ENCODE peak calls at places on chromosome 4, in seven cellular contexts. I is GM12865, O is IMR-90, G is psoas muscle, D is PC-9, Y is GM06990, L is upper lobe of right lung. P is an unnamed sample.

GRCh38 chr4:156298230-156298629 is 344.6 kb upstream of the CTSO start:
- DNase-seq in L (no peak), D (no peak), Y (no peak), I (no peak), O (peak; percentile 97), G (no peak), P (no peak)

GRCh38 chr4:2338754-2339457 is 77.0 kb upstream of the MXD4 start:
- DNase-seq in G (no peak), O (no peak), I (no peak), D (no peak), Y (no peak), L (no peak), P (peak; percentile 26)

GRCh38 chr4:26912069-26912468 is 51.4 kb downstream of the STIM2 start:
- DNase-seq in D (no peak), Y (no peak), O (no peak), L (no peak), G (no peak), I (no peak), P (no peak)

GRCh38 chr4:173264960-173265281 is 69.2 kb downstream of the HMGB2 start:
- DNase-seq in L (no peak), G (peak; percentile 35), D (no peak), O (no peak), I (no peak), Y (no peak), P (no peak)

GRCh38 chr4:112523008-112523440 is 7.0 kb upstream of the NEUROG2 start:
- DNase-seq in L (no peak), Y (peak; percentile 85), I (peak; percentile 67), D (no peak), O (peak; percentile 66), G (no peak), P (no peak)

GRCh38 chr4:8254076-8254475 is 15.5 kb upstream of the HTRA3 start:
- DNase-seq in Y (no peak), I (no peak), G (no peak), D (no peak), L (no peak), O (no peak), P (no peak)

GRCh38 chr4:108018884-108019187 is 29.1 kb downstream of the HADH start:
- DNase-seq in Y (no peak), G (no peak), I (no peak), O (no peak), L (no peak), D (no peak), P (no peak)

GRCh38 chr4:61753739-61754138 is 553.6 kb downstream of the ADGRL3 start:
- DNase-seq in L (no peak), D (no peak), G (no peak), O (no peak), Y (no peak), I (no peak), P (no peak)

GRCh38 chr4:601612-602558 is 23.5 kb upstream of the PDE6B start:
- DNase-seq in Y (no peak), L (no peak), D (no peak), G (no peak), O (no peak), I (no peak), P (no peak)

GRCh38 chr4:88445252-88445651 is 11.7 kb upstream of the HERC5 start:
- DNase-seq in O (no peak), G (no peak), Y (no peak), I (no peak), L (no peak), D (no peak), P (no peak)

GRCh38 chr4:6873792-6874461 is 35.7 kb upstream of the TBC1D14 start:
- DNase-seq in L (peak; percentile 87), I (peak; percentile 84), Y (peak; percentile 37), O (peak; percentile 62), D (no peak), G (peak; percentile 70), P (peak; percentile 84)

GRCh38 chr4:48974979-48975640 is 11.0 kb upstream of the CWH43 start:
- DNase-seq in G (no peak), L (no peak), Y (no peak), O (no peak), D (no peak), I (no peak), P (no peak)

GRCh38 chr4:126354784-126355183 is 1040.0 kb downstream of the FAT4 start:
- DNase-seq in G (no peak), D (no peak), Y (no peak), I (no peak), O (no peak), L (no peak), P (no peak)

GRCh38 chr4:90958256-90958895 is 831.2 kb downstream of the CCSER1 start:
- DNase-seq in I (no peak), D (peak; percentile 37), L (no peak), G (no peak), Y (no peak), O (peak; percentile 69), P (no peak)

GRCh38 chr4:128186623-128187022 is 101.0 kb downstream of the PGRMC2 start:
- DNase-seq in D (no peak), O (no peak), Y (no peak), G (no peak), L (no peak), I (no peak), P (no peak)

GRCh38 chr4:150072471-150072870 is 5.8 kb upstream of the DCLK2 start:
- DNase-seq in L (no peak), O (no peak), G (no peak), I (no peak), D (no peak), Y (no peak), P (no peak)

GRCh38 chr4:60743654-60744053 is 456.5 kb upstream of the ADGRL3 start:
- DNase-seq in I (no peak), L (no peak), D (no peak), O (no peak), G (no peak), Y (no peak), P (no peak)

GRCh38 chr4:173500841-173501591 is 29.0 kb downstream of the HAND2 start:
- DNase-seq in Y (no peak), O (no peak), G (no peak), D (no peak), I (no peak), L (no peak), P (no peak)

GRCh38 chr4:144645621-144646522 is at the start of gene HHIP:
- DNase-seq in O (peak; percentile 65), L (peak; percentile 87), Y (peak; percentile 30), D (no peak), I (no peak), G (peak; percentile 44), P (peak; percentile 83)

GRCh38 chr4:75696036-75696435 is 22.8 kb upstream of the G3BP2 start:
- DNase-seq in I (peak; percentile 11), L (no peak), D (no peak), Y (no peak), G (no peak), O (no peak), P (no peak)

GRCh38 chr4:155582971-155583437 is 83.6 kb upstream of the GUCY1A1 start:
- DNase-seq in D (no peak), I (no peak), L (no peak), Y (no peak), G (no peak), O (peak; percentile 92), P (no peak)

GRCh38 chr4:168388890-168389289 is 70.3 kb upstream of the DDX60 start:
- DNase-seq in I (no peak), O (peak; percentile 70), Y (no peak), G (no peak), D (no peak), L (no peak), P (no peak)

GRCh38 chr4:115332078-115332477 is 218.7 kb upstream of the NDST4 start:
- DNase-seq in Y (no peak), O (no peak), G (no peak), D (no peak), L (no peak), I (no peak), P (no peak)

GRCh38 chr4:149785686-149786431 is 29.8 kb downstream of the IQCM start:
- DNase-seq in L (no peak), Y (no peak), D (no peak), O (peak; percentile 24), I (no peak), G (no peak), P (no peak)

DNA sequence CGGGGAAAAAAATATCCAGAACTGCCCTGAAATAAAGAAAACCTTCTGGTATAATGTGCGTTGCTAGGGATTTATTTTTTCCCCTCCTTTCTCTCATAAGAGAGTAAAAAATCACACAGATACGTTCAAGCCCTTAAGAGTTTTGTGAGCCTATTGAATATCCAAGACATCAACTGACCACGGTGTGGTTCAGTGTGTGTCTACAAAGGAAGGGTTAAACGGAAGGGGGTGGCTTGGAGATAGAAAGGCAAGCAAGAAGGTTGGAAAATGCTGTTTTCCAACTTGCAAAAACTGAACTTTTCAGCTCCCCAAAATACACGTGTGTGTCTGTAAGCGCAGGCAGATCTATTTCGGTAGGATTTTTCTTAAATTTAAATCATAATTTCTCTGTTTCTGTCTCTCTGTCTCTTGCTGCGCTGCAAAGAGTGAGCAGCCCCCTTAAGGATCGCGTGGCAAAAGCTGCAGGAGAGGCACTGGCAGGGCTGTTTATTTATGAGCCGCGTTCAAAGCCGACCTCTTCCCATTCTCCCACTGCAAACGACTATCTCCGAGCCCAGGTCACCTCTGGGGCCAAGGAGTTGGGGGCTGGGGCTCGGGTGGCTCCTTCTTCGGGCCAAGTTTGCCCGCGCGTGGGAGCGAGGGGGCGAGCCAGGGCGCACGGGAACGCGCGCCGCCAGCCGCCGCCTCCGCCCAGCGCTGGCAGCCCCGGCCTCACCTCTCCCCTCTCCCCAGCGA is 477 bp upstream of the SLIT2 start:
- DNase-seq in O (peak; percentile 16), L (no peak), G (no peak), I (no peak), D (no peak), Y (peak; percentile 0), P (no peak)
- H3K4me3 ChIP-seq in O (peak overlapping the region; percentile 55), L (peak overlapping the region; percentile 58), G (peak overlapping the region; percentile 77), I (peak overlapping the region; percentile 42), D (peak overlapping the region; percentile 50), Y (no peak overlapping the region), P (peak overlapping the region; percentile 67)

DNA sequence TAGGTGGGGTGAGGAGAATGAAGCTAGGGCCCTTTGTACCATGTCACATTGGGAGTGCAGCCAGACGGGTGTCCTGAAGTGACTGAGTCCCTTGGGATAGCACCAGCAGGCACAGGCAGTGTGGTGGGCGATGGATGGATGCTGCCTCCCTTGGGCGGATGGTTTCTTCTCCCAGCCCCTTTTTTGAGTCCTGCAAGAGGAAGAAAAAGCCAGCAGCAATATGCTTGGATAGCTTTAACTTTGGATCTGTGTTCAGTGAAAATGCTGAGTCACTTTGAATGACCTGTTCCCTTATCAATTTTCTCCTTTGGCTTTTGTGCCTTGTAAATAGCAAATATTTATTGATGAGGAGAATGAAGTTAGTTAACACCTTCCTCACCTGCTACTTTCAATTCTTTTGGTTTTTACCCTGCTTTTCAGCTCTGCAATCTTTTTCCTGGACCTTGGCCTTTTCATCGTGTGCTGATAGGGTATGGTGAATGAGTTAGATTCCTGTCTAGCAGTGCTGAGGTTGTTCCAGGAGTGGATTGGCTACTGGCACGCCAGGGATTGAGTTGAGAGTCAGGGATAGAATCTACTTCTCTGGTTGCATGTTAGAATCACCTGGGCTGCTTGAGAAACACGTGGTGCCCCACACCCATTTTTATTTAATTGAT is 10.2 kb downstream of the DCUN1D4 start:
- DNase-seq in I (no peak), O (peak; percentile 17), L (no peak), D (no peak), G (no peak), Y (no peak), P (no peak)
- H3K4me3 ChIP-seq in I (no peak overlapping the region), O (no peak overlapping the region), L (no peak overlapping the region), D (no peak overlapping the region), G (peak overlapping the region; percentile 26), Y (no peak overlapping the region), P (no peak overlapping the region)

GRCh38 chr4:66956852-66957251 is 588.5 kb downstream of the CENPC start:
- DNase-seq in G (no peak), O (no peak), Y (no peak), L (no peak), I (no peak), D (no peak), P (no peak)
- H3K4me3 ChIP-seq in G (no peak overlapping the region), O (no peak overlapping the region), Y (no peak overlapping the region), L (no peak overlapping the region), I (no peak overlapping the region), D (no peak overlapping the region), P (no peak overlapping the region)

GRCh38 chr4:121212801-121213200 is 48.7 kb upstream of the TNIP3 start:
- DNase-seq in D (no peak), O (no peak), I (no peak), Y (no peak), G (no peak), L (no peak), P (no peak)
- H3K4me3 ChIP-seq in D (no peak overlapping the region), O (no peak overlapping the region), I (no peak overlapping the region), Y (no peak overlapping the region), G (no peak overlapping the region), L (no peak overlapping the region), P (no peak overlapping the region)